ENCODE peak calls at places on chromosomes 1 and 21, in five cellular contexts. One of them, this sample, is unnamed.

GRCh38 chr21:38487906-38488639 is 10.2 kb downstream of the ERG start:
- DNase-seq in tibial artery: no peak
- DNase-seq in effector memory CD4-positive, alpha-beta T cell: no peak
- DNase-seq in aorta: no peak
- DNase-seq in HL-60: no peak
- DNase-seq in this sample: no peak

GRCh38 chr1:94936861-94937620 is 10.1 kb upstream of the CNN3 start:
- DNase-seq in tibial artery: no peak
- DNase-seq in effector memory CD4-positive, alpha-beta T cell: no peak
- DNase-seq in aorta: no peak
- DNase-seq in HL-60: no peak
- DNase-seq in this sample: no peak

GRCh38 chr21:28142692-28143091 is 850.0 kb downstream of the LTN1 start:
- DNase-seq in tibial artery: no peak
- DNase-seq in effector memory CD4-positive, alpha-beta T cell: no peak
- DNase-seq in aorta: no peak
- DNase-seq in HL-60: peak
- DNase-seq in this sample: no peak

GRCh38 chr1:44733365-44733764 is 2.4 kb upstream of the RNU5D-1 start:
- DNase-seq in tibial artery: peak
- DNase-seq in effector memory CD4-positive, alpha-beta T cell: no peak
- DNase-seq in aorta: no peak
- DNase-seq in HL-60: no peak
- DNase-seq in this sample: no peak

GRCh38 chr1:43293896-43294760 is 6.7 kb upstream of the TIE1 start:
- DNase-seq in tibial artery: no peak
- DNase-seq in effector memory CD4-positive, alpha-beta T cell: no peak
- DNase-seq in aorta: no peak
- DNase-seq in HL-60: no peak
- DNase-seq in this sample: peak

GRCh38 chr1:7060826-7061225 is 275.6 kb downstream of the CAMTA1 start:
- DNase-seq in tibial artery: no peak
- DNase-seq in effector memory CD4-positive, alpha-beta T cell: no peak
- DNase-seq in aorta: no peak
- DNase-seq in HL-60: no peak
- DNase-seq in this sample: no peak

GRCh38 chr21:34933609-34934345 is 115.3 kb downstream of the RUNX1 start:
- DNase-seq in tibial artery: no peak
- DNase-seq in effector memory CD4-positive, alpha-beta T cell: no peak
- DNase-seq in aorta: no peak
- DNase-seq in HL-60: no peak
- DNase-seq in this sample: no peak

GRCh38 chr1:25343872-25344271 is 5.7 kb downstream of the TMEM50A start:
- DNase-seq in tibial artery: no peak
- DNase-seq in effector memory CD4-positive, alpha-beta T cell: no peak
- DNase-seq in aorta: peak
- DNase-seq in HL-60: no peak
- DNase-seq in this sample: no peak

GRCh38 chr1:67893126-67893495 is 59.8 kb upstream of the GNG12 start:
- DNase-seq in tibial artery: no peak
- DNase-seq in effector memory CD4-positive, alpha-beta T cell: no peak
- DNase-seq in aorta: no peak
- DNase-seq in HL-60: no peak
- DNase-seq in this sample: no peak

GRCh38 chr1:62175568-62176179 is 19.0 kb upstream of the L1TD1 start:
- DNase-seq in tibial artery: no peak
- DNase-seq in effector memory CD4-positive, alpha-beta T cell: no peak
- DNase-seq in aorta: no peak
- DNase-seq in HL-60: peak
- DNase-seq in this sample: peak

GRCh38 chr21:21612446-21612845 is 614.2 kb downstream of the NCAM2 start:
- DNase-seq in tibial artery: no peak
- DNase-seq in effector memory CD4-positive, alpha-beta T cell: no peak
- DNase-seq in aorta: no peak
- DNase-seq in HL-60: no peak
- DNase-seq in this sample: no peak

GRCh38 chr1:211133393-211133840 is 531 bp downstream of the KCNH1 start:
- DNase-seq in tibial artery: no peak
- DNase-seq in effector memory CD4-positive, alpha-beta T cell: no peak
- DNase-seq in aorta: peak
- DNase-seq in HL-60: no peak
- DNase-seq in this sample: peak

GRCh38 chr1:86155807-86156561 is 588 bp downstream of the COL24A1 start:
- DNase-seq in tibial artery: no peak
- DNase-seq in effector memory CD4-positive, alpha-beta T cell: no peak
- DNase-seq in aorta: peak
- DNase-seq in HL-60: no peak
- DNase-seq in this sample: no peak

DNA sequence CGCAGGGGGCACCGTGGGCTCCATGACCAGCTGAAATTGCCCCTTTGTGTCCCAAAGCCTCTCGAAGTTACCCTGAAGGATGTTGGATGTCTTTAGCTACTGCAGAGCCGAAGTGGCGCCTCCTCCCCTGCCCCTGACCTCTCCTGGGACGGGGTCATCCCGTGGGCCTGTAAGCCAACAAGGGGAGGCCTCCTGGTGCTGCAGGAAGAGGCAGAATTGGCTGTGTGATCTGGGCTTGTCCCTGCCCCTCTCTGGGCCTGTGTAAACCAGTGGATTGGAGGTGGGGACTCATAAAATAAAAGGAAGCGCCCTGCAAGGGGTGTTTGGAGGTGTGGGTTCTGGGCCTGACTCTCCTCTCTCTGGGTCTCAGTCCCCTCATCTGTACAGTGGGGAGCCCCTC is 2.1 kb upstream of the TAS1R2 start:
- DNase-seq in tibial artery: no peak
- DNase-seq in effector memory CD4-positive, alpha-beta T cell: no peak
- DNase-seq in aorta: peak
- DNase-seq in HL-60: no peak
- DNase-seq in this sample: no peak
- H3K27ac ChIP-seq in tibial artery: no peak
- H3K27ac ChIP-seq in effector memory CD4-positive, alpha-beta T cell: no peak
- H3K27ac ChIP-seq in aorta: no peak
- H3K27ac ChIP-seq in HL-60: no peak
- H3K27ac ChIP-seq in this sample: no peak

DNA sequence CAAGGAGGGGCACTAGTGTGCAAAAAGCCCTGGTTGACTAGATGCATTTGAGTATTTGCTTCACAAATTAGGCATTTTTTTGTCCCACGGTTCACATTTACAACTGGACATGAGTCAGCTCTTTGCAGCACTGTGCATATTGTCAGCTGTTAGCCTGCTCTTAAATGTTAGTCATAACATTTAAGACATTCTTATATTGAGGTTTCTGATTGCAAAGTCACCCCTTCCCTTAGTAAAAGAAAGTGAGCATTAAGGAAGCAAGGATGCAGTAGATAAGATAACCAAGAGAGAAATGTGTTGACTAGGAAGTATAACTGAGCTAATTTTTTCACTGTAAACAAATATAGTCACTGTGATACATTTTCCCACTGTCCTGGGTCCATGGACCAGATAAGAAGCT is 132.6 kb upstream of the CTTNBP2NL start:
- DNase-seq in tibial artery: no peak
- DNase-seq in effector memory CD4-positive, alpha-beta T cell: no peak
- DNase-seq in aorta: no peak
- DNase-seq in HL-60: no peak
- DNase-seq in this sample: no peak
- H3K27ac ChIP-seq in tibial artery: peak
- H3K27ac ChIP-seq in effector memory CD4-positive, alpha-beta T cell: no peak
- H3K27ac ChIP-seq in aorta: no peak
- H3K27ac ChIP-seq in HL-60: no peak
- H3K27ac ChIP-seq in this sample: no peak

GRCh38 chr1:102190429-102190828 is 193.7 kb upstream of the OLFM3 start:
- DNase-seq in tibial artery: no peak
- DNase-seq in effector memory CD4-positive, alpha-beta T cell: no peak
- DNase-seq in aorta: no peak
- DNase-seq in HL-60: no peak
- DNase-seq in this sample: no peak
- H3K27ac ChIP-seq in tibial artery: no peak
- H3K27ac ChIP-seq in effector memory CD4-positive, alpha-beta T cell: no peak
- H3K27ac ChIP-seq in aorta: no peak
- H3K27ac ChIP-seq in HL-60: no peak
- H3K27ac ChIP-seq in this sample: no peak

GRCh38 chr1:84998642-84999280 is 1.8 kb upstream of the MCOLN2 start:
- DNase-seq in tibial artery: no peak
- DNase-seq in effector memory CD4-positive, alpha-beta T cell: peak
- DNase-seq in aorta: no peak
- DNase-seq in HL-60: peak
- DNase-seq in this sample: no peak

GRCh38 chr1:84991097-84991890 is 5.6 kb downstream of the MCOLN2 start:
- DNase-seq in tibial artery: no peak
- DNase-seq in effector memory CD4-positive, alpha-beta T cell: no peak
- DNase-seq in aorta: no peak
- DNase-seq in HL-60: peak
- DNase-seq in this sample: no peak

GRCh38 chr1:84997667-84998600 is 1.0 kb upstream of the MCOLN2 start:
- DNase-seq in tibial artery: no peak
- DNase-seq in effector memory CD4-positive, alpha-beta T cell: no peak
- DNase-seq in aorta: no peak
- DNase-seq in HL-60: no peak
- DNase-seq in this sample: no peak

GRCh38 chr1:84996846-84997666 is at the start of gene MCOLN2:
- DNase-seq in tibial artery: no peak
- DNase-seq in effector memory CD4-positive, alpha-beta T cell: peak
- DNase-seq in aorta: no peak
- DNase-seq in HL-60: no peak
- DNase-seq in this sample: no peak

DNA sequence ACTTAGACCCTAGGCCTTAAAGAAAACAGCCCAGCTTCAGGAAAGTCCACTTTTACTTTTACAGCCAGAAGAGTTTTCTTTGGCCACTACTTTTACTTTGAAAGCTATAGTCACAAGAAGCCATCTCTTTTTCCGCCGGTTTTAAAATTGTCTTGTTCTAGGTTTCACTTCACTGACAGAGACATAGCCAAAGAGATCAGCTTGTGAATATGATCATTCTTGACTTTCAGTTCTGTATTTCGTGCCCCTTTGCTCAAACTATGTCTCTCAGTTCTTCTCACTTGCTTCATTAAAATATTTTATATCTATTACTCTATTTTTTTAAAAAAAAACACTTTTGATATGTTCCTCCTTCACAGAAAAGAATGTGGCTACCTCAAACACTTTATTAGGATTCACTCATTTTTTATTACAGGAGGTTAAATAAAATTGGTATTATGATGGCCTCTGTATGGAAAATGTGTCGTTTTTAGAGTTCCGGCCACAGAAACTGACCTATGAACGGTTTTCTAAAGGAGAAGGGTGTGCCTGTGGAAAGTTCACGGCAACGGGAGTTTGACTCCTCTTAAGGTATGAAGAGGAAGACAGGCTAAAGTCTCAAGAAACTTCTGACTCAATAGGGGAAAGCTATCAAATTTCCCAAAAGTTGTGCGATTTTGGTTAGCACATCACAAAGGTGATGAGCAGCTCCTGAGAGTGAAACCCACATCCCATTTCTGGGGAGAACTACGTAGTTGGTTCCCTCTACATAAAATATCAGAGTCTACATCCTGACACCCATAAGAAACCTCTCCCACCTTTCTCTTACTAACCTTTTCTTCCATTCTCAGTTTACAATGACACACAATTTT is 1.2 kb downstream of the MCOLN2 start:
- DNase-seq in tibial artery: no peak
- DNase-seq in effector memory CD4-positive, alpha-beta T cell: no peak
- DNase-seq in aorta: no peak
- DNase-seq in HL-60: no peak
- DNase-seq in this sample: no peak
- H3K27ac ChIP-seq in tibial artery: no peak
- H3K27ac ChIP-seq in effector memory CD4-positive, alpha-beta T cell: no peak
- H3K27ac ChIP-seq in aorta: no peak
- H3K27ac ChIP-seq in HL-60: no peak
- H3K27ac ChIP-seq in this sample: no peak

GRCh38 chr1:27044613-27045091 is 32.0 kb upstream of the TENT5B start:
- DNase-seq in tibial artery: peak
- DNase-seq in effector memory CD4-positive, alpha-beta T cell: peak
- DNase-seq in aorta: peak
- DNase-seq in HL-60: peak
- DNase-seq in this sample: peak
- H3K27ac ChIP-seq in tibial artery: no peak
- H3K27ac ChIP-seq in effector memory CD4-positive, alpha-beta T cell: no peak
- H3K27ac ChIP-seq in aorta: no peak
- H3K27ac ChIP-seq in HL-60: no peak
- H3K27ac ChIP-seq in this sample: peak

GRCh38 chr1:153888518-153888917 is 34.3 kb downstream of the GATAD2B start:
- DNase-seq in tibial artery: no peak
- DNase-seq in effector memory CD4-positive, alpha-beta T cell: no peak
- DNase-seq in aorta: no peak
- DNase-seq in HL-60: no peak
- DNase-seq in this sample: no peak
- H3K27ac ChIP-seq in tibial artery: no peak
- H3K27ac ChIP-seq in effector memory CD4-positive, alpha-beta T cell: no peak
- H3K27ac ChIP-seq in aorta: no peak
- H3K27ac ChIP-seq in HL-60: no peak
- H3K27ac ChIP-seq in this sample: no peak

GRCh38 chr21:42102516-42102915 is 31.4 kb downstream of the UMODL1 start:
- DNase-seq in tibial artery: no peak
- DNase-seq in effector memory CD4-positive, alpha-beta T cell: no peak
- DNase-seq in aorta: no peak
- DNase-seq in HL-60: no peak
- DNase-seq in this sample: no peak
- H3K27ac ChIP-seq in tibial artery: no peak
- H3K27ac ChIP-seq in effector memory CD4-positive, alpha-beta T cell: no peak
- H3K27ac ChIP-seq in aorta: no peak
- H3K27ac ChIP-seq in HL-60: no peak
- H3K27ac ChIP-seq in this sample: no peak

DNA sequence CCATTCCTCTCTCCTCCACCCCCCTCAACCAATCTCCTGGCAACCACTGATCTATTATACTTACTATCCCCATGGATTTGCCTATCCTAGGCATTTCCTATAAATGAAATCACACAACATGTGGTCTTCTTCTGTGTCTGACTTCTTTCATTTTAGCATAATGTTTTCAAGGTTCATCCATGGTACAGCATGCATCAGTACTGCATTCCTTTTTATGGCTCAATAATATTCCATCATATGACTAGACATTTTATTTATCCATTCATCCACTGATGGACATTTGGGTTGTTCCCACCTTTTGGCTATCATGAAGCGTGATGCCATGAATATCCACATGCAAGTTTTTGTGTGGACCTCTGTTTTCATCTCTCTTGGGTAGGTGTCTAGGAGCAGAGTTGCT is 104.5 kb downstream of the HLCS start:
- DNase-seq in tibial artery: no peak
- DNase-seq in effector memory CD4-positive, alpha-beta T cell: no peak
- DNase-seq in aorta: no peak
- DNase-seq in HL-60: no peak
- DNase-seq in this sample: no peak
- H3K27ac ChIP-seq in tibial artery: no peak
- H3K27ac ChIP-seq in effector memory CD4-positive, alpha-beta T cell: no peak
- H3K27ac ChIP-seq in aorta: no peak
- H3K27ac ChIP-seq in HL-60: no peak
- H3K27ac ChIP-seq in this sample: no peak

GRCh38 chr1:155175281-155175926 is 1.8 kb downstream of the TRIM46 start:
- DNase-seq in tibial artery: no peak
- DNase-seq in effector memory CD4-positive, alpha-beta T cell: no peak
- DNase-seq in aorta: peak
- DNase-seq in HL-60: no peak
- DNase-seq in this sample: no peak
- H3K27ac ChIP-seq in tibial artery: no peak
- H3K27ac ChIP-seq in effector memory CD4-positive, alpha-beta T cell: no peak
- H3K27ac ChIP-seq in aorta: no peak
- H3K27ac ChIP-seq in HL-60: no peak
- H3K27ac ChIP-seq in this sample: no peak

This sample was measured in caudate nucleus.